ENCODE peak calls at places on chromosomes 2 and 18, in five cellular contexts. B, Z, L, M and F are unnamed samples.

GRCh38 chr2:212928681-212929080 is 222.7 kb downstream of the IKZF2 start:
- DNase-seq in L (no peak), B (no peak), M (peak; percentile 76), Z (no peak), F (no peak)

GRCh38 chr2:73985318-73986084 is 791 bp downstream of the TET3 start:
- DNase-seq in L (peak; percentile 58), M (no peak), B (peak; percentile 87), Z (peak; percentile 59), F (no peak)

GRCh38 chr2:181124499-181124898 is 144.1 kb downstream of the UBE2E3 start:
- DNase-seq in Z (no peak), L (no peak), M (peak; percentile 71), B (no peak), F (no peak)

GRCh38 chr2:44450806-44451205 is 89.1 kb downstream of the CAMKMT start:
- DNase-seq in L (no peak), Z (no peak), B (no peak), M (peak; percentile 39), F (no peak)

GRCh38 chr2:239290618-239291504 is 110.0 kb downstream of the HDAC4 start:
- DNase-seq in B (no peak), M (no peak), L (peak; percentile 74), Z (peak; percentile 54), F (no peak)

GRCh38 chr2:237884681-237885080 is 25.3 kb downstream of the RAMP1 start:
- DNase-seq in B (no peak), M (no peak), Z (no peak), L (peak; percentile 20), F (no peak)

GRCh38 chr2:119160361-119160965 is 1.9 kb upstream of the C1QL2 start:
- DNase-seq in B (no peak), L (no peak), Z (no peak), M (peak; percentile 39), F (peak; percentile 24)

GRCh38 chr2:16767789-16768188 is 102.2 kb upstream of the CYRIA start:
- DNase-seq in M (no peak), B (no peak), Z (no peak), L (no peak), F (no peak)

GRCh38 chr2:236157366-236157765 is 10.8 kb downstream of the GBX2 start:
- DNase-seq in M (no peak), L (no peak), B (no peak), Z (no peak), F (no peak)

GRCh38 chr2:118667964-118668363 is 179.5 kb downstream of the EN1 start:
- DNase-seq in Z (no peak), B (no peak), L (no peak), M (peak; percentile 53), F (no peak)

GRCh38 chr2:32453242-32454062 is 96.6 kb downstream of the BIRC6 start:
- DNase-seq in B (no peak), L (no peak), Z (no peak), M (peak; percentile 7), F (no peak)

GRCh38 chr2:125408839-125409502 is 1247.0 kb upstream of the GYPC start:
- DNase-seq in B (no peak), L (no peak), Z (no peak), M (no peak), F (no peak)

GRCh38 chr18:77749189-77749588 is 499.5 kb downstream of the GALR1 start:
- DNase-seq in Z (no peak), M (no peak), B (no peak), L (no peak), F (no peak)

GRCh38 chr2:238483656-238484055 is 56.9 kb downstream of the ASB1 start:
- DNase-seq in B (no peak), L (no peak), M (no peak), Z (no peak), F (no peak)

GRCh38 chr2:215369191-215369760 is 57.4 kb downstream of the ATIC start:
- DNase-seq in M (peak; percentile 65), B (no peak), L (no peak), Z (no peak), F (no peak)

GRCh38 chr2:100643906-100644501 is 81.2 kb downstream of the PDCL3 start:
- DNase-seq in M (no peak), Z (no peak), L (no peak), B (no peak), F (no peak)

GRCh38 chr2:188582206-188582605 is 290.5 kb downstream of the GULP1 start:
- DNase-seq in Z (no peak), M (no peak), B (no peak), L (no peak), F (no peak)

GRCh38 chr2:24559714-24560113 is 68.7 kb downstream of the NCOA1 start:
- DNase-seq in B (no peak), Z (no peak), M (peak; percentile 40), L (no peak), F (no peak)

GRCh38 chr2:21860913-21861312 is 737.1 kb downstream of the TDRD15 start:
- DNase-seq in M (no peak), B (no peak), Z (no peak), L (no peak), F (no peak)

GRCh38 chr2:241443486-241444223 is 64.7 kb downstream of the STK25 start:
- DNase-seq in Z (peak; percentile 48), M (peak; percentile 16), L (no peak), B (peak; percentile 68), F (peak; percentile 15)

GRCh38 chr2:44778221-44778654 is 163.3 kb upstream of the SIX3 start:
- DNase-seq in M (peak; percentile 6), L (no peak), Z (no peak), B (no peak), F (no peak)